ENCODE peak calls at places on chromosomes 11 and 22, in nine cellular contexts. R is heart right ventricle, O is lower leg skin, E is osteocyte, B is omental fat pad, T is progenitor cell of endocrine pancreas, H is suprapubic skin, W is cardiac fibroblast, M is GM13977. Q is an unnamed sample.

GRCh38 chr11:112511906-112512305 is 251.2 kb upstream of the PLET1 start:
- DNase-seq in B (no peak), O (no peak), T (no peak), E (no peak), M (no peak), R (no peak), H (no peak), W (no peak), Q (no peak)

GRCh38 chr11:45982656-45983470 is 60.4 kb downstream of the LARGE2 start:
- DNase-seq in H (no peak), T (no peak), E (no peak), R (no peak), M (no peak), B (no peak), W (peak; percentile 82), O (no peak), Q (peak; percentile 44)

GRCh38 chr22:36056980-36057379 is 28.4 kb upstream of the RBFOX2 start:
- DNase-seq in B (no peak), E (no peak), W (no peak), H (no peak), M (no peak), R (no peak), O (no peak), T (no peak), Q (no peak)

GRCh38 chr11:63673579-63673978 is 2.4 kb upstream of the ATL3 start:
- DNase-seq in M (no peak), T (no peak), R (no peak), E (no peak), B (no peak), W (no peak), H (no peak), O (no peak), Q (no peak)

GRCh38 chr11:126348806-126349582 is 6.5 kb upstream of the ST3GAL4 start:
- DNase-seq in R (peak; percentile 55), B (no peak), E (no peak), O (no peak), M (no peak), W (peak; percentile 75), T (no peak), H (no peak), Q (no peak)

GRCh38 chr11:61855939-61856730 is 28.0 kb downstream of the FADS2 start:
- DNase-seq in H (no peak), B (no peak), O (no peak), R (no peak), W (no peak), M (no peak), T (no peak), E (peak; percentile 80), Q (no peak)

GRCh38 chr11:10155793-10156490 is 138.1 kb downstream of the SBF2 start:
- DNase-seq in O (no peak), M (no peak), E (no peak), R (no peak), H (no peak), T (no peak), B (no peak), W (peak; percentile 18), Q (no peak)

GRCh38 chr22:42921301-42921700 is 64.2 kb upstream of the ARFGAP3 start:
- DNase-seq in W (peak; percentile 30), H (no peak), T (no peak), B (no peak), O (no peak), R (no peak), E (no peak), M (no peak), Q (no peak)

GRCh38 chr11:46247664-46248063 is 29.8 kb upstream of the CREB3L1 start:
- DNase-seq in T (no peak), W (no peak), O (no peak), B (no peak), E (no peak), M (peak; percentile 70), R (no peak), H (no peak), Q (no peak)

GRCh38 chr22:32995335-32995734 is 62.8 kb downstream of the SYN3 start:
- DNase-seq in T (no peak), M (no peak), H (no peak), B (no peak), O (peak; percentile 79), R (no peak), W (no peak), E (peak; percentile 63), Q (no peak)

GRCh38 chr22:19497245-19497644 is 17.5 kb downstream of the CDC45 start:
- DNase-seq in H (no peak), E (no peak), W (peak; percentile 87), T (no peak), R (no peak), O (no peak), M (no peak), B (no peak), Q (no peak)

GRCh38 chr11:44946268-44946667 is 4.4 kb downstream of the TP53I11 start:
- DNase-seq in O (peak; percentile 96), T (no peak), E (no peak), M (no peak), H (peak; percentile 93), B (peak; percentile 65), R (peak; percentile 76), W (peak; percentile 41), Q (no peak)

GRCh38 chr11:2190670-2191471 is 19.3 kb upstream of the TH start:
- DNase-seq in T (no peak), M (no peak), B (no peak), O (no peak), E (no peak), H (no peak), W (no peak), R (no peak), Q (no peak)

GRCh38 chr11:57325735-57326048 is 940 bp upstream of the TNKS1BP1 start:
- DNase-seq in R (peak; percentile 52), B (no peak), W (peak; percentile 71), M (no peak), T (no peak), E (no peak), H (no peak), O (no peak), Q (no peak)

GRCh38 chr11:47101452-47101851 is 75.2 kb downstream of the ARFGAP2 start:
- DNase-seq in B (no peak), E (no peak), H (no peak), T (no peak), O (no peak), W (no peak), R (no peak), M (no peak), Q (no peak)

GRCh38 chr22:45538284-45538683 is 35.6 kb downstream of the FBLN1 start:
- DNase-seq in T (no peak), H (no peak), E (no peak), R (no peak), O (no peak), B (no peak), W (peak; percentile 58), M (no peak), Q (no peak)

GRCh38 chr11:102451041-102451692 is 1.4 kb downstream of the TMEM123 start:
- DNase-seq in T (no peak), M (no peak), H (no peak), B (no peak), E (no peak), W (no peak), O (no peak), R (no peak), Q (no peak)

GRCh38 chr11:130088909-130089668 is 19.4 kb downstream of the APLP2 start:
- DNase-seq in T (no peak), E (no peak), M (no peak), R (no peak), H (no peak), W (no peak), B (no peak), O (no peak), Q (no peak)

GRCh38 chr11:81237139-81237538 is 1496.5 kb downstream of the FAM181B start:
- DNase-seq in T (no peak), W (peak; percentile 36), R (no peak), B (no peak), O (no peak), E (no peak), H (no peak), M (peak; percentile 7), Q (no peak)

GRCh38 chr22:20216863-20217499 is 51.1 kb downstream of the RTN4R start:
- DNase-seq in R (no peak), B (no peak), O (no peak), T (no peak), W (no peak), H (no peak), M (no peak), E (no peak), Q (no peak)

DNA sequence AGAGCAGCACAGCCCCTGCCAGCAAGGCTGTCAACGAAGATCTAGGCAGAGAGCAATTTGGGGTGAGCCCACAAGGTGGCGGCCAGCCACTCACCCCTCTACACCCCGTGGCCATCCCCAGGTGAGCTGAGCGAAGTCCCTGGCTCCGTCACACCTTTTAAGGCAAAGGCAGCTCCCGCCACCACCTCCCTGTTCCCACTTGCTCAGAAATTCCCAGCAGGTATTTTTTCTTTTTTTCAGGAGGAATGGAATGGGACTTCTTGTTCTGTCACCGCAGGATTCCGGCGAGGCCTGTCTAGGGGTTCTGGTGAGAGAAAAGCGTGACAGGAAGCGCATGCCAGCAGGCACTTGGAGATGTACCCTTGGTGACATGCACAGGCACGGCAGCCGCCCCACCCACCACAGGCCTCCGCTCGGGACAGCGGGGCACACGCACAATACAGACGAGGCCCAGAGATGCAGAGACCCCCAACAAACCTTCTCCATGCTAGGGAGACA is 10.0 kb downstream of the RPL3 start:
- DNase-seq in W (no peak), O (no peak), R (no peak), H (no peak), E (no peak), M (no peak), T (no peak), B (no peak), Q (no peak)
- TF ChIP-seq CTCF in W (peak; percentile 45), O (no peak), R (no peak), H (no peak), E (peak; percentile 40), M (no peak), T (peak; percentile 16), B (no peak), Q (no peak)

GRCh38 chr11:14623036-14623435 is 20.6 kb upstream of the PDE3B start:
- DNase-seq in T (no peak), O (no peak), H (no peak), B (no peak), E (no peak), M (no peak), W (no peak), R (no peak), Q (no peak)
- TF ChIP-seq CTCF in T (no peak), O (no peak), H (no peak), B (no peak), E (no peak), M (no peak), W (no peak), R (no peak), Q (no peak)

DNA sequence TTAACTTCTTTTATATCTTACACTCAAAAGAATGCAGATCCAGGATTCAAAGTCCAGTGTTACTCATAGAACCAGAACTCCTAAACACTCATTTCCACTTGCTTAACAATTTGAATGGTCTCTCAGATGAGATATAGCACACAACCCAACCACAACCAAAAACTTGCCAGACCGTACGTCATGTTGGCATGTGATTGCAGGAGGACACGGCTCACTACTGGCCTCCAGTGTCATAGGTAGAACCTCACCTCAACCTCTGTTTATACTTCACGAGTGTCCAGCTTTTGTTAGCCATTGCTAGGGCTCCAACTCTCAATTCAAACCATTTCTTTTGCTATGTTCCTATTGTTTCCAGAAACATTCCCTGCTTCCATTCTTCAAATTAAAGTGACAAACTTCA is 58.5 kb upstream of the PDGFD start:
- DNase-seq in R (no peak), O (no peak), B (no peak), E (no peak), T (no peak), H (no peak), W (no peak), M (no peak), Q (no peak)
- TF ChIP-seq CTCF in R (no peak), O (no peak), B (no peak), E (no peak), T (no peak), H (no peak), W (no peak), M (no peak), Q (no peak)

GRCh38 chr11:72821920-72822799 is 7.9 kb downstream of the ATG16L2 start:
- DNase-seq in B (peak; percentile 78), W (peak; percentile 90), T (peak; percentile 92), H (no peak), M (peak; percentile 75), R (peak; percentile 93), E (peak; percentile 96), O (peak; percentile 96), Q (peak; percentile 95)
- TF ChIP-seq CTCF in B (no peak), W (no peak), T (peak; percentile 46), H (peak; percentile 32), M (peak; percentile 28), R (peak; percentile 40), E (peak; percentile 26), O (no peak), Q (peak; percentile 46)